ENCODE peak calls at places on chromosomes 12 and 14, in four cellular contexts. G is GM03348, E is WTC11, P is frontal cortex. V is an unnamed sample.

GRCh38 chr12:2017724-2018337 is 13.6 kb upstream of the DCP1B start:
- DNase-seq in G (no peak), E (no peak), P (no peak), V (no peak)

GRCh38 chr12:4228122-4228580 is 45.4 kb upstream of the CCND2 start:
- DNase-seq in G (no peak), E (peak; percentile 56), P (no peak), V (no peak)

GRCh38 chr12:131430158-131430772 is 280.6 kb upstream of the SFSWAP start:
- DNase-seq in G (no peak), E (no peak), P (no peak), V (no peak)

GRCh38 chr14:68784298-68784910 is 8.5 kb downstream of the ZFP36L1 start:
- DNase-seq in G (peak; percentile 26), E (no peak), P (no peak), V (no peak)

GRCh38 chr12:130394906-130395305 is 57.2 kb downstream of the PIWIL1 start:
- DNase-seq in G (no peak), E (no peak), P (no peak), V (no peak)

GRCh38 chr14:75450381-75451276 is 22.8 kb downstream of the JDP2 start:
- DNase-seq in G (no peak), E (no peak), P (no peak), V (peak; percentile 25)

GRCh38 chr12:64560395-64561301 is 49.6 kb upstream of the RASSF3 start:
- DNase-seq in G (peak; percentile 82), E (no peak), P (no peak), V (no peak)

GRCh38 chr12:132827763-132828703 is 636 bp downstream of the GOLGA3 start:
- DNase-seq in G (peak; percentile 76), E (no peak), P (no peak), V (no peak)

GRCh38 chr12:65778268-65779090 is 45.8 kb upstream of the HMGA2 start:
- DNase-seq in G (peak; percentile 56), E (no peak), P (no peak), V (no peak)

GRCh38 chr14:106694638-106695393 is 1168.4 kb downstream of the TMEM121 start:
- DNase-seq in G (no peak), E (no peak), P (no peak), V (no peak)

GRCh38 chr14:54660712-54661111 is 93.8 kb downstream of the SAMD4A start:
- DNase-seq in G (no peak), E (no peak), P (no peak), V (no peak)

GRCh38 chr12:122958198-122958888 is 7.9 kb downstream of the ABCB9 start:
- DNase-seq in G (no peak), E (no peak), P (no peak), V (no peak)

GRCh38 chr12:34394211-34395055 is 372.1 kb downstream of the ALG10 start:
- DNase-seq in G (no peak), E (no peak), P (no peak), V (no peak)

GRCh38 chr14:104925941-104926609 is 1.4 kb downstream of the PLD4 start:
- DNase-seq in G (no peak), E (no peak), P (no peak), V (no peak)

GRCh38 chr12:530308-530707 is 70.6 kb downstream of the B4GALNT3 start:
- DNase-seq in G (peak; percentile 70), E (no peak), P (no peak), V (no peak)

GRCh38 chr12:24025153-24025798 is 75.8 kb upstream of the SOX5 start:
- DNase-seq in G (no peak), E (no peak), P (no peak), V (no peak)

GRCh38 chr12:113232787-113233585 is 11.7 kb downstream of the TPCN1 start:
- DNase-seq in G (peak; percentile 61), E (peak; percentile 82), P (no peak), V (peak; percentile 23)

GRCh38 chr14:23600322-23600707 is 21.7 kb upstream of the JPH4 start:
- DNase-seq in G (no peak), E (no peak), P (no peak), V (no peak)

GRCh38 chr12:89893972-89894706 is 185.5 kb upstream of the ATP2B1 start:
- DNase-seq in G (peak; percentile 56), E (no peak), P (no peak), V (no peak)

GRCh38 chr14:64294672-64295413 is 672 bp upstream of the ESR2 start:
- DNase-seq in G (peak; percentile 78), E (peak; percentile 93), P (peak; percentile 52), V (peak; percentile 27)

GRCh38 chr14:74964787-74965769 is 9.7 kb upstream of the PGF start:
- DNase-seq in G (peak; percentile 45), E (no peak), P (no peak), V (no peak)

GRCh38 chr12:39905152-39905551 is 200.7 kb downstream of the SLC2A13 start:
- DNase-seq in G (peak; percentile 65), E (no peak), P (no peak), V (peak; percentile 13)